ENCODE peak calls at places on chromosome 17, in ten cellular contexts. One of them, this sample, is unnamed.

GRCh38 chr17:83174859-83175550 is 95.6 kb downstream of the METRNL start:
- DNase-seq in activated CD8-positive, alpha-beta memory T cell treated with anti-CD3 and anti-CD28 coated beads for 24 hours: peak
- DNase-seq in hypothalamus: no peak
- DNase-seq in cerebellar cortex: no peak
- DNase-seq in T1000: no peak
- DNase-seq in GOT3: no peak
- DNase-seq in left ventricle myocardium inferior: no peak
- DNase-seq in CD8-positive, alpha-beta T cell: no peak
- DNase-seq in upper lobe of right lung: no peak
- DNase-seq in CD4-positive, CD25-positive, alpha-beta regulatory T cell: no peak
- DNase-seq in this sample: no peak

GRCh38 chr17:13031718-13032350 is 14.0 kb upstream of the ELAC2 start:
- DNase-seq in activated CD8-positive, alpha-beta memory T cell treated with anti-CD3 and anti-CD28 coated beads for 24 hours: peak
- DNase-seq in hypothalamus: no peak
- DNase-seq in cerebellar cortex: peak
- DNase-seq in T1000: no peak
- DNase-seq in GOT3: no peak
- DNase-seq in left ventricle myocardium inferior: peak
- DNase-seq in CD8-positive, alpha-beta T cell: peak
- DNase-seq in upper lobe of right lung: no peak
- DNase-seq in CD4-positive, CD25-positive, alpha-beta regulatory T cell: peak
- DNase-seq in this sample: no peak

GRCh38 chr17:3639981-3640596 is 3.5 kb downstream of the CTNS start:
- DNase-seq in activated CD8-positive, alpha-beta memory T cell treated with anti-CD3 and anti-CD28 coated beads for 24 hours: no peak
- DNase-seq in hypothalamus: no peak
- DNase-seq in cerebellar cortex: no peak
- DNase-seq in T1000: no peak
- DNase-seq in GOT3: no peak
- DNase-seq in left ventricle myocardium inferior: no peak
- DNase-seq in CD8-positive, alpha-beta T cell: no peak
- DNase-seq in upper lobe of right lung: no peak
- DNase-seq in CD4-positive, CD25-positive, alpha-beta regulatory T cell: peak
- DNase-seq in this sample: no peak

GRCh38 chr17:57600092-57600491 is 145.0 kb downstream of the CCDC182 start:
- DNase-seq in activated CD8-positive, alpha-beta memory T cell treated with anti-CD3 and anti-CD28 coated beads for 24 hours: no peak
- DNase-seq in hypothalamus: no peak
- DNase-seq in cerebellar cortex: no peak
- DNase-seq in T1000: no peak
- DNase-seq in GOT3: no peak
- DNase-seq in left ventricle myocardium inferior: no peak
- DNase-seq in CD8-positive, alpha-beta T cell: peak
- DNase-seq in upper lobe of right lung: no peak
- DNase-seq in CD4-positive, CD25-positive, alpha-beta regulatory T cell: peak
- DNase-seq in this sample: no peak

GRCh38 chr17:143785-144281 is 6.5 kb downstream of the SCGB1C2 start:
- DNase-seq in activated CD8-positive, alpha-beta memory T cell treated with anti-CD3 and anti-CD28 coated beads for 24 hours: peak
- DNase-seq in hypothalamus: peak
- DNase-seq in cerebellar cortex: peak
- DNase-seq in T1000: peak
- DNase-seq in GOT3: peak
- DNase-seq in left ventricle myocardium inferior: peak
- DNase-seq in CD8-positive, alpha-beta T cell: peak
- DNase-seq in upper lobe of right lung: peak
- DNase-seq in CD4-positive, CD25-positive, alpha-beta regulatory T cell: peak
- DNase-seq in this sample: no peak

GRCh38 chr17:79930077-79930785 is 91.0 kb upstream of the CBX4 start:
- DNase-seq in activated CD8-positive, alpha-beta memory T cell treated with anti-CD3 and anti-CD28 coated beads for 24 hours: no peak
- DNase-seq in hypothalamus: no peak
- DNase-seq in cerebellar cortex: no peak
- DNase-seq in T1000: no peak
- DNase-seq in GOT3: no peak
- DNase-seq in left ventricle myocardium inferior: no peak
- DNase-seq in CD8-positive, alpha-beta T cell: no peak
- DNase-seq in upper lobe of right lung: no peak
- DNase-seq in CD4-positive, CD25-positive, alpha-beta regulatory T cell: no peak
- DNase-seq in this sample: no peak

GRCh38 chr17:58337600-58338453 is 9.2 kb upstream of the TSPOAP1 start:
- DNase-seq in activated CD8-positive, alpha-beta memory T cell treated with anti-CD3 and anti-CD28 coated beads for 24 hours: peak
- DNase-seq in hypothalamus: peak
- DNase-seq in cerebellar cortex: peak
- DNase-seq in T1000: no peak
- DNase-seq in GOT3: peak
- DNase-seq in left ventricle myocardium inferior: peak
- DNase-seq in CD8-positive, alpha-beta T cell: peak
- DNase-seq in upper lobe of right lung: peak
- DNase-seq in CD4-positive, CD25-positive, alpha-beta regulatory T cell: peak
- DNase-seq in this sample: no peak

GRCh38 chr17:39979021-39979660 is 1.5 kb upstream of the PSMD3 start:
- DNase-seq in activated CD8-positive, alpha-beta memory T cell treated with anti-CD3 and anti-CD28 coated beads for 24 hours: no peak
- DNase-seq in hypothalamus: no peak
- DNase-seq in cerebellar cortex: no peak
- DNase-seq in T1000: peak
- DNase-seq in GOT3: no peak
- DNase-seq in left ventricle myocardium inferior: no peak
- DNase-seq in CD8-positive, alpha-beta T cell: no peak
- DNase-seq in upper lobe of right lung: no peak
- DNase-seq in CD4-positive, CD25-positive, alpha-beta regulatory T cell: no peak
- DNase-seq in this sample: no peak

GRCh38 chr17:35295686-35296085 is 52.8 kb downstream of the SLFN5 start:
- DNase-seq in activated CD8-positive, alpha-beta memory T cell treated with anti-CD3 and anti-CD28 coated beads for 24 hours: no peak
- DNase-seq in hypothalamus: no peak
- DNase-seq in cerebellar cortex: no peak
- DNase-seq in T1000: no peak
- DNase-seq in GOT3: no peak
- DNase-seq in left ventricle myocardium inferior: no peak
- DNase-seq in CD8-positive, alpha-beta T cell: no peak
- DNase-seq in upper lobe of right lung: no peak
- DNase-seq in CD4-positive, CD25-positive, alpha-beta regulatory T cell: no peak
- DNase-seq in this sample: no peak

GRCh38 chr17:27674335-27674734 is 43.3 kb downstream of the LGALS9 start:
- DNase-seq in activated CD8-positive, alpha-beta memory T cell treated with anti-CD3 and anti-CD28 coated beads for 24 hours: no peak
- DNase-seq in hypothalamus: no peak
- DNase-seq in cerebellar cortex: no peak
- DNase-seq in T1000: no peak
- DNase-seq in GOT3: no peak
- DNase-seq in left ventricle myocardium inferior: no peak
- DNase-seq in CD8-positive, alpha-beta T cell: no peak
- DNase-seq in upper lobe of right lung: peak
- DNase-seq in CD4-positive, CD25-positive, alpha-beta regulatory T cell: no peak
- DNase-seq in this sample: no peak

GRCh38 chr17:79496422-79497005 is 114.3 kb downstream of the RBFOX3 start:
- DNase-seq in activated CD8-positive, alpha-beta memory T cell treated with anti-CD3 and anti-CD28 coated beads for 24 hours: no peak
- DNase-seq in hypothalamus: no peak
- DNase-seq in cerebellar cortex: no peak
- DNase-seq in T1000: no peak
- DNase-seq in GOT3: no peak
- DNase-seq in left ventricle myocardium inferior: no peak
- DNase-seq in CD8-positive, alpha-beta T cell: no peak
- DNase-seq in upper lobe of right lung: no peak
- DNase-seq in CD4-positive, CD25-positive, alpha-beta regulatory T cell: no peak
- DNase-seq in this sample: no peak

GRCh38 chr17:19409509-19409908 is 1.5 kb upstream of the RNF112 start:
- DNase-seq in activated CD8-positive, alpha-beta memory T cell treated with anti-CD3 and anti-CD28 coated beads for 24 hours: no peak
- DNase-seq in hypothalamus: no peak
- DNase-seq in cerebellar cortex: peak
- DNase-seq in T1000: peak
- DNase-seq in GOT3: no peak
- DNase-seq in left ventricle myocardium inferior: no peak
- DNase-seq in CD8-positive, alpha-beta T cell: no peak
- DNase-seq in upper lobe of right lung: no peak
- DNase-seq in CD4-positive, CD25-positive, alpha-beta regulatory T cell: no peak
- DNase-seq in this sample: no peak

GRCh38 chr17:2395258-2396170 is 5.3 kb downstream of the MNT start:
- DNase-seq in activated CD8-positive, alpha-beta memory T cell treated with anti-CD3 and anti-CD28 coated beads for 24 hours: no peak
- DNase-seq in hypothalamus: no peak
- DNase-seq in cerebellar cortex: no peak
- DNase-seq in T1000: peak
- DNase-seq in GOT3: no peak
- DNase-seq in left ventricle myocardium inferior: no peak
- DNase-seq in CD8-positive, alpha-beta T cell: no peak
- DNase-seq in upper lobe of right lung: peak
- DNase-seq in CD4-positive, CD25-positive, alpha-beta regulatory T cell: no peak
- DNase-seq in this sample: no peak

GRCh38 chr17:31266042-31266441 is 31.0 kb downstream of the OMG start:
- DNase-seq in activated CD8-positive, alpha-beta memory T cell treated with anti-CD3 and anti-CD28 coated beads for 24 hours: no peak
- DNase-seq in hypothalamus: no peak
- DNase-seq in cerebellar cortex: no peak
- DNase-seq in T1000: no peak
- DNase-seq in GOT3: no peak
- DNase-seq in left ventricle myocardium inferior: no peak
- DNase-seq in CD8-positive, alpha-beta T cell: no peak
- DNase-seq in upper lobe of right lung: no peak
- DNase-seq in CD4-positive, CD25-positive, alpha-beta regulatory T cell: peak
- DNase-seq in this sample: no peak

GRCh38 chr17:36877001-36877400 is 60.3 kb upstream of the LHX1 start:
- DNase-seq in activated CD8-positive, alpha-beta memory T cell treated with anti-CD3 and anti-CD28 coated beads for 24 hours: no peak
- DNase-seq in hypothalamus: no peak
- DNase-seq in cerebellar cortex: no peak
- DNase-seq in T1000: no peak
- DNase-seq in GOT3: no peak
- DNase-seq in left ventricle myocardium inferior: no peak
- DNase-seq in CD8-positive, alpha-beta T cell: no peak
- DNase-seq in upper lobe of right lung: no peak
- DNase-seq in CD4-positive, CD25-positive, alpha-beta regulatory T cell: no peak
- DNase-seq in this sample: no peak

GRCh38 chr17:76063880-76064546 is 8.3 kb downstream of the SRP68 start:
- DNase-seq in activated CD8-positive, alpha-beta memory T cell treated with anti-CD3 and anti-CD28 coated beads for 24 hours: no peak
- DNase-seq in hypothalamus: no peak
- DNase-seq in cerebellar cortex: no peak
- DNase-seq in T1000: no peak
- DNase-seq in GOT3: no peak
- DNase-seq in left ventricle myocardium inferior: no peak
- DNase-seq in CD8-positive, alpha-beta T cell: no peak
- DNase-seq in upper lobe of right lung: peak
- DNase-seq in CD4-positive, CD25-positive, alpha-beta regulatory T cell: peak
- DNase-seq in this sample: no peak

GRCh38 chr17:76270127-76270592 is 5.0 kb downstream of the UBALD2 start:
- DNase-seq in activated CD8-positive, alpha-beta memory T cell treated with anti-CD3 and anti-CD28 coated beads for 24 hours: peak
- DNase-seq in hypothalamus: no peak
- DNase-seq in cerebellar cortex: no peak
- DNase-seq in T1000: no peak
- DNase-seq in GOT3: no peak
- DNase-seq in left ventricle myocardium inferior: no peak
- DNase-seq in CD8-positive, alpha-beta T cell: no peak
- DNase-seq in upper lobe of right lung: no peak
- DNase-seq in CD4-positive, CD25-positive, alpha-beta regulatory T cell: peak
- DNase-seq in this sample: no peak

GRCh38 chr17:75693500-75694481 is 26.7 kb downstream of the SAP30BP start:
- DNase-seq in activated CD8-positive, alpha-beta memory T cell treated with anti-CD3 and anti-CD28 coated beads for 24 hours: no peak
- DNase-seq in hypothalamus: peak
- DNase-seq in cerebellar cortex: peak
- DNase-seq in T1000: peak
- DNase-seq in GOT3: no peak
- DNase-seq in left ventricle myocardium inferior: peak
- DNase-seq in CD8-positive, alpha-beta T cell: no peak
- DNase-seq in upper lobe of right lung: peak
- DNase-seq in CD4-positive, CD25-positive, alpha-beta regulatory T cell: no peak
- DNase-seq in this sample: no peak

GRCh38 chr17:46995841-46996571 is 17.0 kb upstream of the RPRML start:
- DNase-seq in activated CD8-positive, alpha-beta memory T cell treated with anti-CD3 and anti-CD28 coated beads for 24 hours: no peak
- DNase-seq in hypothalamus: no peak
- DNase-seq in cerebellar cortex: no peak
- DNase-seq in T1000: no peak
- DNase-seq in GOT3: no peak
- DNase-seq in left ventricle myocardium inferior: no peak
- DNase-seq in CD8-positive, alpha-beta T cell: no peak
- DNase-seq in upper lobe of right lung: no peak
- DNase-seq in CD4-positive, CD25-positive, alpha-beta regulatory T cell: peak
- DNase-seq in this sample: no peak

GRCh38 chr17:1435326-1435725 is 20.7 kb downstream of the CRK start:
- DNase-seq in activated CD8-positive, alpha-beta memory T cell treated with anti-CD3 and anti-CD28 coated beads for 24 hours: no peak
- DNase-seq in hypothalamus: no peak
- DNase-seq in cerebellar cortex: no peak
- DNase-seq in T1000: no peak
- DNase-seq in GOT3: no peak
- DNase-seq in left ventricle myocardium inferior: no peak
- DNase-seq in CD8-positive, alpha-beta T cell: no peak
- DNase-seq in upper lobe of right lung: no peak
- DNase-seq in CD4-positive, CD25-positive, alpha-beta regulatory T cell: no peak
- DNase-seq in this sample: no peak

GRCh38 chr17:42617956-42618431 is 8.5 kb downstream of the TUBG1 start:
- DNase-seq in activated CD8-positive, alpha-beta memory T cell treated with anti-CD3 and anti-CD28 coated beads for 24 hours: no peak
- DNase-seq in hypothalamus: no peak
- DNase-seq in cerebellar cortex: no peak
- DNase-seq in T1000: no peak
- DNase-seq in GOT3: no peak
- DNase-seq in left ventricle myocardium inferior: no peak
- DNase-seq in CD8-positive, alpha-beta T cell: no peak
- DNase-seq in upper lobe of right lung: no peak
- DNase-seq in CD4-positive, CD25-positive, alpha-beta regulatory T cell: no peak
- DNase-seq in this sample: no peak

GRCh38 chr17:46184696-46185095 is 8.5 kb downstream of the KANSL1 start:
- DNase-seq in activated CD8-positive, alpha-beta memory T cell treated with anti-CD3 and anti-CD28 coated beads for 24 hours: no peak
- DNase-seq in hypothalamus: no peak
- DNase-seq in cerebellar cortex: no peak
- DNase-seq in T1000: no peak
- DNase-seq in GOT3: no peak
- DNase-seq in left ventricle myocardium inferior: no peak
- DNase-seq in CD8-positive, alpha-beta T cell: no peak
- DNase-seq in upper lobe of right lung: no peak
- DNase-seq in CD4-positive, CD25-positive, alpha-beta regulatory T cell: no peak
- DNase-seq in this sample: no peak

GRCh38 chr17:4648741-4649140 is 7.3 kb upstream of the ALOX15 start:
- DNase-seq in activated CD8-positive, alpha-beta memory T cell treated with anti-CD3 and anti-CD28 coated beads for 24 hours: no peak
- DNase-seq in hypothalamus: no peak
- DNase-seq in cerebellar cortex: no peak
- DNase-seq in T1000: no peak
- DNase-seq in GOT3: no peak
- DNase-seq in left ventricle myocardium inferior: no peak
- DNase-seq in CD8-positive, alpha-beta T cell: no peak
- DNase-seq in upper lobe of right lung: peak
- DNase-seq in CD4-positive, CD25-positive, alpha-beta regulatory T cell: no peak
- DNase-seq in this sample: no peak

GRCh38 chr17:14211778-14212177 is 24.9 kb downstream of the CDRT15 start:
- DNase-seq in activated CD8-positive, alpha-beta memory T cell treated with anti-CD3 and anti-CD28 coated beads for 24 hours: peak
- DNase-seq in hypothalamus: no peak
- DNase-seq in cerebellar cortex: no peak
- DNase-seq in T1000: no peak
- DNase-seq in GOT3: no peak
- DNase-seq in left ventricle myocardium inferior: peak
- DNase-seq in CD8-positive, alpha-beta T cell: peak
- DNase-seq in upper lobe of right lung: peak
- DNase-seq in CD4-positive, CD25-positive, alpha-beta regulatory T cell: peak
- DNase-seq in this sample: no peak

GRCh38 chr17:21201302-21201602 is 12.7 kb downstream of the TMEM11 start:
- DNase-seq in activated CD8-positive, alpha-beta memory T cell treated with anti-CD3 and anti-CD28 coated beads for 24 hours: no peak
- DNase-seq in hypothalamus: no peak
- DNase-seq in cerebellar cortex: peak
- DNase-seq in T1000: peak
- DNase-seq in GOT3: no peak
- DNase-seq in left ventricle myocardium inferior: peak
- DNase-seq in CD8-positive, alpha-beta T cell: no peak
- DNase-seq in upper lobe of right lung: no peak
- DNase-seq in CD4-positive, CD25-positive, alpha-beta regulatory T cell: no peak
- DNase-seq in this sample: no peak

GRCh38 chr17:29574732-29575510 is 6.4 kb downstream of the TP53I13 start:
- DNase-seq in activated CD8-positive, alpha-beta memory T cell treated with anti-CD3 and anti-CD28 coated beads for 24 hours: no peak
- DNase-seq in hypothalamus: no peak
- DNase-seq in cerebellar cortex: no peak
- DNase-seq in T1000: no peak
- DNase-seq in GOT3: no peak
- DNase-seq in left ventricle myocardium inferior: peak
- DNase-seq in CD8-positive, alpha-beta T cell: no peak
- DNase-seq in upper lobe of right lung: peak
- DNase-seq in CD4-positive, CD25-positive, alpha-beta regulatory T cell: no peak
- DNase-seq in this sample: no peak

GRCh38 chr17:6666077-6666521 is 14.5 kb downstream of the C17orf100 start:
- DNase-seq in activated CD8-positive, alpha-beta memory T cell treated with anti-CD3 and anti-CD28 coated beads for 24 hours: peak
- DNase-seq in hypothalamus: peak
- DNase-seq in cerebellar cortex: peak
- DNase-seq in T1000: peak
- DNase-seq in GOT3: peak
- DNase-seq in left ventricle myocardium inferior: peak
- DNase-seq in CD8-positive, alpha-beta T cell: no peak
- DNase-seq in upper lobe of right lung: peak
- DNase-seq in CD4-positive, CD25-positive, alpha-beta regulatory T cell: peak
- DNase-seq in this sample: no peak

GRCh38 chr17:21535686-21536085 is 156.6 kb upstream of the KCNJ18 start:
- DNase-seq in activated CD8-positive, alpha-beta memory T cell treated with anti-CD3 and anti-CD28 coated beads for 24 hours: no peak
- DNase-seq in hypothalamus: no peak
- DNase-seq in cerebellar cortex: no peak
- DNase-seq in T1000: no peak
- DNase-seq in GOT3: no peak
- DNase-seq in left ventricle myocardium inferior: no peak
- DNase-seq in CD8-positive, alpha-beta T cell: no peak
- DNase-seq in upper lobe of right lung: no peak
- DNase-seq in CD4-positive, CD25-positive, alpha-beta regulatory T cell: no peak
- DNase-seq in this sample: no peak